ENCODE peak calls at places on chromosomes 16 and 17, in eight cellular contexts. P is GDM1; F is activated CD4-positive, alpha-beta T cell treated with anti-CD3 and anti-CD28 coated beads, Interleukin-2, amount 50 U/mL, for 1 hour; C is keratinocyte; K is thoracic aorta; D is A549; G is AML-193; B is naive thymus-derived CD8-positive, alpha-beta T cell. O is an unnamed sample.

GRCh38 chr16:57530104-57530522 is 6.3 kb downstream of the CCDC102A start:
- DNase-seq in D (no peak), B (peak; percentile 57), C (no peak), P (peak; percentile 40), F (peak; percentile 72), G (no peak), K (no peak), O (peak; percentile 56)

GRCh38 chr17:14805348-14805747 is 459.8 kb downstream of the PMP22 start:
- DNase-seq in F (no peak), G (no peak), B (no peak), P (no peak), D (peak; percentile 43), C (no peak), K (no peak), O (no peak)

GRCh38 chr16:9849697-9850245 is 332.5 kb downstream of the GRIN2A start:
- DNase-seq in B (no peak), K (no peak), C (no peak), D (no peak), G (no peak), F (no peak), P (no peak), O (no peak)

GRCh38 chr17:4503283-4504005 is 4.8 kb downstream of the SPNS2 start:
- DNase-seq in B (no peak), P (no peak), C (no peak), D (no peak), G (no peak), K (no peak), F (no peak), O (no peak)

GRCh38 chr17:17108681-17109049 is 66.4 kb downstream of the MPRIP start:
- DNase-seq in D (peak; percentile 44), F (no peak), P (no peak), G (no peak), K (no peak), C (no peak), B (no peak), O (peak; percentile 14)

GRCh38 chr16:15502041-15502725 is 67.8 kb downstream of the BMERB1 start:
- DNase-seq in D (peak; percentile 95), G (no peak), B (no peak), K (no peak), F (no peak), C (peak; percentile 21), P (no peak), O (no peak)

GRCh38 chr17:3512512-3513171 is 36.8 kb downstream of the ASPA start:
- DNase-seq in P (no peak), D (no peak), G (no peak), B (no peak), C (no peak), K (no peak), F (no peak), O (no peak)

GRCh38 chr17:35747540-35748017 is 5.5 kb downstream of the GAS2L2 start:
- DNase-seq in K (peak; percentile 43), P (peak; percentile 68), F (peak; percentile 79), G (peak; percentile 71), D (peak; percentile 86), B (peak; percentile 73), C (no peak), O (peak; percentile 81)

GRCh38 chr17:61522088-61522487 is 68.9 kb downstream of the NACA2 start:
- DNase-seq in F (no peak), B (no peak), G (no peak), C (no peak), K (no peak), P (no peak), D (no peak), O (no peak)

GRCh38 chr17:28755486-28755885 is 11.7 kb downstream of the TRAF4 start:
- DNase-seq in C (no peak), K (no peak), P (no peak), D (no peak), F (no peak), G (no peak), B (no peak), O (no peak)

GRCh38 chr16:73610605-73611177 is 562.8 kb upstream of the ZFHX3 start:
- DNase-seq in C (no peak), B (no peak), P (no peak), F (no peak), K (no peak), G (no peak), D (no peak), O (no peak)

O was measured in DND-41.